ENCODE peak calls at places on chromosomes 2 and 18, in eight cellular contexts. E is aorta; A is amniotic epithelial cell; S is germinal center; D is Caki2; X is WTC11; Y is pons; B is activated CD4-positive, CD25-positive, alpha-beta regulatory T cell treated with anti-CD3 and anti-CD28 coated beads, Interleukin-2, amount 50 U/mL, for 72 hours. K is an unnamed sample.

GRCh38 chr18:75438891-75439290 is 11.4 kb upstream of the SMIM21 start:
- DNase-seq in B (no peak), D (no peak), A (peak), S (no peak), X (no peak), Y (no peak), E (no peak), K (no peak)

GRCh38 chr2:120318626-120319025 is 27.3 kb upstream of the INHBB start:
- DNase-seq in D (no peak), X (no peak), S (no peak), A (no peak), E (peak), B (no peak), Y (no peak), K (no peak)

GRCh38 chr18:37524546-37525301 is 40.9 kb downstream of the CELF4 start:
- DNase-seq in B (no peak), Y (no peak), E (no peak), D (no peak), X (peak), A (no peak), S (no peak), K (no peak)

GRCh38 chr2:239287461-239287860 is 113.4 kb downstream of the HDAC4 start:
- DNase-seq in D (no peak), A (peak), X (no peak), Y (no peak), S (no peak), B (no peak), E (no peak), K (no peak)

GRCh38 chr2:10325278-10326145 is 22.8 kb downstream of the HPCAL1 start:
- DNase-seq in Y (no peak), D (no peak), B (no peak), X (no peak), S (no peak), A (no peak), E (peak), K (no peak)

GRCh38 chr2:40642726-40643125 is 190.8 kb upstream of the SLC8A1 start:
- DNase-seq in X (no peak), D (no peak), B (no peak), Y (no peak), E (no peak), A (no peak), S (no peak), K (no peak)

GRCh38 chr2:197453914-197454398 is 604 bp downstream of the COQ10B start:
- DNase-seq in Y (no peak), E (peak), D (no peak), X (peak), S (no peak), A (peak), B (no peak), K (no peak)

GRCh38 chr2:224008702-224009261 is 30.3 kb downstream of the SERPINE2 start:
- DNase-seq in X (peak), E (no peak), B (no peak), S (no peak), Y (no peak), A (peak), D (peak), K (no peak)

GRCh38 chr18:35789543-35789942 is 182.9 kb upstream of the RMP24 start:
- DNase-seq in D (no peak), S (no peak), A (no peak), E (no peak), Y (no peak), B (no peak), X (no peak), K (no peak)

GRCh38 chr2:150878347-150878746 is 383.3 kb downstream of the RBM43 start:
- DNase-seq in A (peak), D (peak), B (no peak), Y (no peak), S (no peak), E (no peak), X (no peak), K (no peak)

GRCh38 chr2:8454797-8455196 is 227.1 kb upstream of the ID2 start:
- DNase-seq in D (no peak), X (no peak), S (no peak), B (no peak), Y (no peak), A (no peak), E (no peak), K (no peak)

GRCh38 chr2:198326431-198326830 is 522.0 kb downstream of the PLCL1 start:
- DNase-seq in B (no peak), A (no peak), E (no peak), S (no peak), Y (no peak), D (no peak), X (no peak), K (peak)